ENCODE peak calls at places on chromosomes 2 and 18, in eight cellular contexts. One of them, this sample, is unnamed.

GRCh38 chr2:96844405-96844808 is 586 bp upstream of the ANKRD23 start:
- DNase-seq in CD8-positive, alpha-beta memory T cell: no peak
- DNase-seq in head of caudate nucleus: no peak
- DNase-seq in amygdala: no peak
- DNase-seq in activated effector memory CD4-positive, alpha-beta T cell treated with anti-CD3 and anti-CD28 coated beads, Interleukin-2, amount 50 U/mL, for 16 hours: no peak
- DNase-seq in EL: no peak
- DNase-seq in left cardiac atrium: no peak
- DNase-seq in kidney epithelial cell: no peak
- DNase-seq in this sample: no peak

GRCh38 chr2:34104601-34105000 is 505.5 kb upstream of the FAM98A start:
- DNase-seq in CD8-positive, alpha-beta memory T cell: no peak
- DNase-seq in head of caudate nucleus: no peak
- DNase-seq in amygdala: no peak
- DNase-seq in activated effector memory CD4-positive, alpha-beta T cell treated with anti-CD3 and anti-CD28 coated beads, Interleukin-2, amount 50 U/mL, for 16 hours: no peak
- DNase-seq in EL: peak; percentile 23
- DNase-seq in left cardiac atrium: no peak
- DNase-seq in kidney epithelial cell: peak; percentile 63
- DNase-seq in this sample: no peak

GRCh38 chr2:28598484-28598883 is 102.6 kb downstream of the PLB1 start:
- DNase-seq in CD8-positive, alpha-beta memory T cell: no peak
- DNase-seq in head of caudate nucleus: no peak
- DNase-seq in amygdala: no peak
- DNase-seq in activated effector memory CD4-positive, alpha-beta T cell treated with anti-CD3 and anti-CD28 coated beads, Interleukin-2, amount 50 U/mL, for 16 hours: peak; percentile 36
- DNase-seq in EL: no peak
- DNase-seq in left cardiac atrium: no peak
- DNase-seq in kidney epithelial cell: no peak
- DNase-seq in this sample: no peak

GRCh38 chr2:101754613-101755012 is 57.1 kb downstream of the MAP4K4 start:
- DNase-seq in CD8-positive, alpha-beta memory T cell: no peak
- DNase-seq in head of caudate nucleus: no peak
- DNase-seq in amygdala: no peak
- DNase-seq in activated effector memory CD4-positive, alpha-beta T cell treated with anti-CD3 and anti-CD28 coated beads, Interleukin-2, amount 50 U/mL, for 16 hours: no peak
- DNase-seq in EL: peak; percentile 45
- DNase-seq in left cardiac atrium: no peak
- DNase-seq in kidney epithelial cell: no peak
- DNase-seq in this sample: no peak

GRCh38 chr2:113084249-113085000 is 16.7 kb downstream of the IL1F10 start:
- DNase-seq in CD8-positive, alpha-beta memory T cell: no peak
- DNase-seq in head of caudate nucleus: no peak
- DNase-seq in amygdala: no peak
- DNase-seq in activated effector memory CD4-positive, alpha-beta T cell treated with anti-CD3 and anti-CD28 coated beads, Interleukin-2, amount 50 U/mL, for 16 hours: no peak
- DNase-seq in EL: no peak
- DNase-seq in left cardiac atrium: no peak
- DNase-seq in kidney epithelial cell: no peak
- DNase-seq in this sample: no peak

GRCh38 chr2:168894101-168894500 is 3.9 kb upstream of the SPC25 start:
- DNase-seq in CD8-positive, alpha-beta memory T cell: no peak
- DNase-seq in head of caudate nucleus: no peak
- DNase-seq in amygdala: no peak
- DNase-seq in activated effector memory CD4-positive, alpha-beta T cell treated with anti-CD3 and anti-CD28 coated beads, Interleukin-2, amount 50 U/mL, for 16 hours: no peak
- DNase-seq in EL: no peak
- DNase-seq in left cardiac atrium: no peak
- DNase-seq in kidney epithelial cell: no peak
- DNase-seq in this sample: no peak

GRCh38 chr2:108829916-108830315 is 43.3 kb downstream of the CCDC138 start:
- DNase-seq in CD8-positive, alpha-beta memory T cell: no peak
- DNase-seq in head of caudate nucleus: no peak
- DNase-seq in amygdala: no peak
- DNase-seq in activated effector memory CD4-positive, alpha-beta T cell treated with anti-CD3 and anti-CD28 coated beads, Interleukin-2, amount 50 U/mL, for 16 hours: no peak
- DNase-seq in EL: no peak
- DNase-seq in left cardiac atrium: no peak
- DNase-seq in kidney epithelial cell: no peak
- DNase-seq in this sample: no peak

GRCh38 chr2:4891394-4891793 is 800.8 kb upstream of the SOX11 start:
- DNase-seq in CD8-positive, alpha-beta memory T cell: no peak
- DNase-seq in head of caudate nucleus: no peak
- DNase-seq in amygdala: no peak
- DNase-seq in activated effector memory CD4-positive, alpha-beta T cell treated with anti-CD3 and anti-CD28 coated beads, Interleukin-2, amount 50 U/mL, for 16 hours: no peak
- DNase-seq in EL: no peak
- DNase-seq in left cardiac atrium: no peak
- DNase-seq in kidney epithelial cell: no peak
- DNase-seq in this sample: no peak

GRCh38 chr18:24230766-24231165 is 91.9 kb downstream of the CABYR start:
- DNase-seq in CD8-positive, alpha-beta memory T cell: no peak
- DNase-seq in head of caudate nucleus: no peak
- DNase-seq in amygdala: no peak
- DNase-seq in activated effector memory CD4-positive, alpha-beta T cell treated with anti-CD3 and anti-CD28 coated beads, Interleukin-2, amount 50 U/mL, for 16 hours: no peak
- DNase-seq in EL: no peak
- DNase-seq in left cardiac atrium: no peak
- DNase-seq in kidney epithelial cell: no peak
- DNase-seq in this sample: no peak

GRCh38 chr2:134717706-134718094 is 1.1 kb downstream of the TMEM163 start:
- DNase-seq in CD8-positive, alpha-beta memory T cell: no peak
- DNase-seq in head of caudate nucleus: no peak
- DNase-seq in amygdala: no peak
- DNase-seq in activated effector memory CD4-positive, alpha-beta T cell treated with anti-CD3 and anti-CD28 coated beads, Interleukin-2, amount 50 U/mL, for 16 hours: no peak
- DNase-seq in EL: no peak
- DNase-seq in left cardiac atrium: no peak
- DNase-seq in kidney epithelial cell: no peak
- DNase-seq in this sample: no peak

GRCh38 chr2:217289153-217289908 is 429.5 kb upstream of the TNP1 start:
- DNase-seq in CD8-positive, alpha-beta memory T cell: no peak
- DNase-seq in head of caudate nucleus: no peak
- DNase-seq in amygdala: no peak
- DNase-seq in activated effector memory CD4-positive, alpha-beta T cell treated with anti-CD3 and anti-CD28 coated beads, Interleukin-2, amount 50 U/mL, for 16 hours: no peak
- DNase-seq in EL: no peak
- DNase-seq in left cardiac atrium: no peak
- DNase-seq in kidney epithelial cell: no peak
- DNase-seq in this sample: no peak

GRCh38 chr18:59505311-59505710 is 146.2 kb upstream of the LMAN1 start:
- DNase-seq in CD8-positive, alpha-beta memory T cell: no peak
- DNase-seq in head of caudate nucleus: no peak
- DNase-seq in amygdala: no peak
- DNase-seq in activated effector memory CD4-positive, alpha-beta T cell treated with anti-CD3 and anti-CD28 coated beads, Interleukin-2, amount 50 U/mL, for 16 hours: no peak
- DNase-seq in EL: peak; percentile 42
- DNase-seq in left cardiac atrium: no peak
- DNase-seq in kidney epithelial cell: no peak
- DNase-seq in this sample: no peak

GRCh38 chr18:45449761-45450227 is 165.5 kb upstream of the SLC14A2 start:
- DNase-seq in CD8-positive, alpha-beta memory T cell: no peak
- DNase-seq in head of caudate nucleus: peak; percentile 64
- DNase-seq in amygdala: no peak
- DNase-seq in activated effector memory CD4-positive, alpha-beta T cell treated with anti-CD3 and anti-CD28 coated beads, Interleukin-2, amount 50 U/mL, for 16 hours: no peak
- DNase-seq in EL: no peak
- DNase-seq in left cardiac atrium: peak; percentile 69
- DNase-seq in kidney epithelial cell: no peak
- DNase-seq in this sample: no peak

GRCh38 chr2:47422560-47422959 is 19.6 kb downstream of the MSH2 start:
- DNase-seq in CD8-positive, alpha-beta memory T cell: no peak
- DNase-seq in head of caudate nucleus: no peak
- DNase-seq in amygdala: no peak
- DNase-seq in activated effector memory CD4-positive, alpha-beta T cell treated with anti-CD3 and anti-CD28 coated beads, Interleukin-2, amount 50 U/mL, for 16 hours: no peak
- DNase-seq in EL: peak; percentile 86
- DNase-seq in left cardiac atrium: no peak
- DNase-seq in kidney epithelial cell: no peak
- DNase-seq in this sample: no peak

GRCh38 chr2:238096311-238097011 is 3.7 kb upstream of the ESPNL start:
- DNase-seq in CD8-positive, alpha-beta memory T cell: no peak
- DNase-seq in head of caudate nucleus: no peak
- DNase-seq in amygdala: no peak
- DNase-seq in activated effector memory CD4-positive, alpha-beta T cell treated with anti-CD3 and anti-CD28 coated beads, Interleukin-2, amount 50 U/mL, for 16 hours: peak; percentile 61
- DNase-seq in EL: no peak
- DNase-seq in left cardiac atrium: no peak
- DNase-seq in kidney epithelial cell: no peak
- DNase-seq in this sample: no peak

GRCh38 chr2:160561551-160562280 is 68.1 kb upstream of the RBMS1 start:
- DNase-seq in CD8-positive, alpha-beta memory T cell: no peak
- DNase-seq in head of caudate nucleus: no peak
- DNase-seq in amygdala: no peak
- DNase-seq in activated effector memory CD4-positive, alpha-beta T cell treated with anti-CD3 and anti-CD28 coated beads, Interleukin-2, amount 50 U/mL, for 16 hours: no peak
- DNase-seq in EL: no peak
- DNase-seq in left cardiac atrium: no peak
- DNase-seq in kidney epithelial cell: no peak
- DNase-seq in this sample: peak; percentile 46

GRCh38 chr18:21912339-21913239 is 172.0 kb downstream of the MIB1 start:
- DNase-seq in CD8-positive, alpha-beta memory T cell: no peak
- DNase-seq in head of caudate nucleus: no peak
- DNase-seq in amygdala: no peak
- DNase-seq in activated effector memory CD4-positive, alpha-beta T cell treated with anti-CD3 and anti-CD28 coated beads, Interleukin-2, amount 50 U/mL, for 16 hours: no peak
- DNase-seq in EL: no peak
- DNase-seq in left cardiac atrium: no peak
- DNase-seq in kidney epithelial cell: no peak
- DNase-seq in this sample: no peak

GRCh38 chr2:191165190-191165643 is 14.4 kb upstream of the STAT4 start:
- DNase-seq in CD8-positive, alpha-beta memory T cell: no peak
- DNase-seq in head of caudate nucleus: no peak
- DNase-seq in amygdala: no peak
- DNase-seq in activated effector memory CD4-positive, alpha-beta T cell treated with anti-CD3 and anti-CD28 coated beads, Interleukin-2, amount 50 U/mL, for 16 hours: no peak
- DNase-seq in EL: peak; percentile 70
- DNase-seq in left cardiac atrium: no peak
- DNase-seq in kidney epithelial cell: no peak
- DNase-seq in this sample: no peak

GRCh38 chr2:17830053-17831034 is 14.1 kb downstream of the MSGN1 start:
- DNase-seq in CD8-positive, alpha-beta memory T cell: peak; percentile 9
- DNase-seq in head of caudate nucleus: peak; percentile 86
- DNase-seq in amygdala: peak; percentile 17
- DNase-seq in activated effector memory CD4-positive, alpha-beta T cell treated with anti-CD3 and anti-CD28 coated beads, Interleukin-2, amount 50 U/mL, for 16 hours: peak; percentile 69
- DNase-seq in EL: peak; percentile 72
- DNase-seq in left cardiac atrium: peak; percentile 68
- DNase-seq in kidney epithelial cell: peak; percentile 50
- DNase-seq in this sample: peak; percentile 9

GRCh38 chr2:210007895-210008294 is 5.5 kb downstream of the RPE start:
- DNase-seq in CD8-positive, alpha-beta memory T cell: no peak
- DNase-seq in head of caudate nucleus: no peak
- DNase-seq in amygdala: no peak
- DNase-seq in activated effector memory CD4-positive, alpha-beta T cell treated with anti-CD3 and anti-CD28 coated beads, Interleukin-2, amount 50 U/mL, for 16 hours: no peak
- DNase-seq in EL: no peak
- DNase-seq in left cardiac atrium: no peak
- DNase-seq in kidney epithelial cell: no peak
- DNase-seq in this sample: no peak

GRCh38 chr2:239519081-239519920 is 118.5 kb upstream of the HDAC4 start:
- DNase-seq in CD8-positive, alpha-beta memory T cell: no peak
- DNase-seq in head of caudate nucleus: no peak
- DNase-seq in amygdala: no peak
- DNase-seq in activated effector memory CD4-positive, alpha-beta T cell treated with anti-CD3 and anti-CD28 coated beads, Interleukin-2, amount 50 U/mL, for 16 hours: no peak
- DNase-seq in EL: no peak
- DNase-seq in left cardiac atrium: peak; percentile 50
- DNase-seq in kidney epithelial cell: no peak
- DNase-seq in this sample: no peak

This sample was measured in AG04449.